ENCODE peak calls at places on chromosomes 3 and 15, in four cellular contexts. One of them, this sample, is unnamed. For H3K4me1 and H3K36me3, the result is how much of the 10 kb centered on the place peaks cover.

GRCh38 chr3:113233497-113233896 is 22.1 kb downstream of the BOC start:
- DNase-seq in sigmoid colon: no peak
- DNase-seq in right lobe of liver: no peak
- DNase-seq in adrenal gland: no peak
- DNase-seq in this sample: no peak

GRCh38 chr3:156727519-156728205 is 53.3 kb downstream of the TIPARP start:
- DNase-seq in sigmoid colon: no peak
- DNase-seq in right lobe of liver: no peak
- DNase-seq in adrenal gland: no peak
- DNase-seq in this sample: no peak

GRCh38 chr15:45180201-45180600 is 7.6 kb downstream of the SHF start:
- DNase-seq in sigmoid colon: no peak
- DNase-seq in right lobe of liver: no peak
- DNase-seq in adrenal gland: no peak
- DNase-seq in this sample: no peak

GRCh38 chr3:171810278-171811058 is at the start of gene PLD1:
- DNase-seq in sigmoid colon: peak
- DNase-seq in right lobe of liver: peak
- DNase-seq in adrenal gland: peak
- DNase-seq in this sample: no peak

GRCh38 chr3:8482960-8483665 is 18.5 kb upstream of the LMCD1 start:
- DNase-seq in sigmoid colon: peak
- DNase-seq in right lobe of liver: peak
- DNase-seq in adrenal gland: peak
- DNase-seq in this sample: peak

GRCh38 chr3:125143982-125144652 is 68.4 kb downstream of the SLC12A8 start:
- DNase-seq in sigmoid colon: peak
- DNase-seq in right lobe of liver: no peak
- DNase-seq in adrenal gland: no peak
- DNase-seq in this sample: no peak

GRCh38 chr3:29346828-29347227 is 66.0 kb downstream of the RBMS3 start:
- DNase-seq in sigmoid colon: no peak
- DNase-seq in right lobe of liver: no peak
- DNase-seq in adrenal gland: no peak
- DNase-seq in this sample: no peak

GRCh38 chr15:70566989-70567388 is 196.4 kb downstream of the UACA start:
- DNase-seq in sigmoid colon: no peak
- DNase-seq in right lobe of liver: peak
- DNase-seq in adrenal gland: no peak
- DNase-seq in this sample: no peak

GRCh38 chr3:119098620-119099222 is 47.2 kb upstream of the TEX55 start:
- DNase-seq in sigmoid colon: no peak
- DNase-seq in right lobe of liver: no peak
- DNase-seq in adrenal gland: no peak
- DNase-seq in this sample: no peak

GRCh38 chr3:190486201-190486865 is 27.6 kb upstream of the IL1RAP start:
- DNase-seq in sigmoid colon: no peak
- DNase-seq in right lobe of liver: no peak
- DNase-seq in adrenal gland: no peak
- DNase-seq in this sample: no peak

GRCh38 chr3:125141596-125142417 is 70.7 kb downstream of the SLC12A8 start:
- DNase-seq in sigmoid colon: peak
- DNase-seq in right lobe of liver: peak
- DNase-seq in adrenal gland: peak
- DNase-seq in this sample: peak

GRCh38 chr3:63625161-63625560 is 27.3 kb upstream of the SNTN start:
- DNase-seq in sigmoid colon: no peak
- DNase-seq in right lobe of liver: no peak
- DNase-seq in adrenal gland: no peak
- DNase-seq in this sample: no peak

GRCh38 chr3:186988806-186989205 is 58.5 kb downstream of the ST6GAL1 start:
- DNase-seq in sigmoid colon: no peak
- DNase-seq in right lobe of liver: no peak
- DNase-seq in adrenal gland: no peak
- DNase-seq in this sample: no peak

GRCh38 chr3:115494826-115495225 is 128.5 kb upstream of the GAP43 start:
- DNase-seq in sigmoid colon: no peak
- DNase-seq in right lobe of liver: no peak
- DNase-seq in adrenal gland: no peak
- DNase-seq in this sample: no peak

GRCh38 chr3:177015881-177016280 is 181.4 kb downstream of the TBL1XR1 start:
- DNase-seq in sigmoid colon: no peak
- DNase-seq in right lobe of liver: no peak
- DNase-seq in adrenal gland: no peak
- DNase-seq in this sample: no peak

GRCh38 chr15:101614001-101614585 is 38.1 kb downstream of the TM2D3 start:
- DNase-seq in sigmoid colon: no peak
- DNase-seq in right lobe of liver: peak
- DNase-seq in adrenal gland: no peak
- DNase-seq in this sample: no peak

GRCh38 chr3:126197854-126198584 is 17.6 kb upstream of the ALDH1L1 start:
- DNase-seq in sigmoid colon: peak
- DNase-seq in right lobe of liver: peak
- DNase-seq in adrenal gland: peak
- DNase-seq in this sample: peak

GRCh38 chr3:146577662-146578061 is 27.5 kb downstream of the PLSCR5 start:
- DNase-seq in sigmoid colon: no peak
- DNase-seq in right lobe of liver: no peak
- DNase-seq in adrenal gland: no peak
- DNase-seq in this sample: no peak

GRCh38 chr3:86416334-86416733 is 574.6 kb downstream of the VGLL3 start:
- DNase-seq in sigmoid colon: no peak
- DNase-seq in right lobe of liver: no peak
- DNase-seq in adrenal gland: no peak
- DNase-seq in this sample: no peak

GRCh38 chr3:183385698-183386590 is 42.5 kb downstream of the MCF2L2 start:
- DNase-seq in sigmoid colon: no peak
- DNase-seq in right lobe of liver: no peak
- DNase-seq in adrenal gland: peak
- DNase-seq in this sample: peak

GRCh38 chr3:14047027-14047426 is 77.6 kb downstream of the CHCHD4 start:
- DNase-seq in sigmoid colon: no peak
- DNase-seq in right lobe of liver: no peak
- DNase-seq in adrenal gland: no peak
- DNase-seq in this sample: no peak

GRCh38 chr3:89289791-89290190 is 182.4 kb downstream of the EPHA3 start:
- DNase-seq in sigmoid colon: no peak
- DNase-seq in right lobe of liver: no peak
- DNase-seq in adrenal gland: no peak
- DNase-seq in this sample: no peak

GRCh38 chr3:71504250-71505036 is 79.1 kb downstream of the FOXP1 start:
- DNase-seq in sigmoid colon: no peak
- DNase-seq in right lobe of liver: no peak
- DNase-seq in adrenal gland: no peak
- DNase-seq in this sample: no peak

GRCh38 chr3:10628902-10629700 is 123.7 kb upstream of the ATP2B2 start:
- DNase-seq in sigmoid colon: no peak
- DNase-seq in right lobe of liver: no peak
- DNase-seq in adrenal gland: no peak
- DNase-seq in this sample: no peak

GRCh38 chr3:148102156-148102555 is 595.5 kb upstream of the AGTR1 start:
- DNase-seq in sigmoid colon: no peak
- DNase-seq in right lobe of liver: no peak
- DNase-seq in adrenal gland: no peak
- DNase-seq in this sample: no peak

GRCh38 chr15:79778378-79778990 is 118.3 kb downstream of the MTHFS start:
- DNase-seq in sigmoid colon: no peak
- DNase-seq in right lobe of liver: no peak
- DNase-seq in adrenal gland: no peak
- DNase-seq in this sample: no peak

GRCh38 chr3:135887220-135887619 is 78.3 kb upstream of the PPP2R3A start:
- DNase-seq in sigmoid colon: no peak
- DNase-seq in right lobe of liver: no peak
- DNase-seq in adrenal gland: peak
- DNase-seq in this sample: no peak

GRCh38 chr3:29005862-29006261 is 275.0 kb upstream of the RBMS3 start:
- DNase-seq in sigmoid colon: no peak
- DNase-seq in right lobe of liver: no peak
- DNase-seq in adrenal gland: no peak
- DNase-seq in this sample: no peak

GRCh38 chr3:111831840-111832239 is 27.2 kb upstream of the PHLDB2 start:
- DNase-seq in sigmoid colon: no peak
- DNase-seq in right lobe of liver: no peak
- DNase-seq in adrenal gland: no peak
- DNase-seq in this sample: no peak

GRCh38 chr3:32009101-32009500 is 27.6 kb downstream of the ZNF860 start:
- DNase-seq in sigmoid colon: no peak
- DNase-seq in right lobe of liver: no peak
- DNase-seq in adrenal gland: no peak
- DNase-seq in this sample: no peak

GRCh38 chr15:37585966-37586656 is 348.3 kb upstream of the TMCO5A start:
- DNase-seq in sigmoid colon: no peak
- DNase-seq in right lobe of liver: no peak
- DNase-seq in adrenal gland: no peak
- DNase-seq in this sample: no peak

GRCh38 chr15:35325374-35325941 is 220.5 kb downstream of the DPH6 start:
- DNase-seq in sigmoid colon: no peak
- DNase-seq in right lobe of liver: no peak
- DNase-seq in adrenal gland: no peak
- DNase-seq in this sample: no peak
- H3K4me1 ChIP-seq in sigmoid colon: under half
- H3K4me1 ChIP-seq in right lobe of liver: under half
- H3K4me1 ChIP-seq in adrenal gland: under half
- H3K4me1 ChIP-seq in this sample: under half

DNA sequence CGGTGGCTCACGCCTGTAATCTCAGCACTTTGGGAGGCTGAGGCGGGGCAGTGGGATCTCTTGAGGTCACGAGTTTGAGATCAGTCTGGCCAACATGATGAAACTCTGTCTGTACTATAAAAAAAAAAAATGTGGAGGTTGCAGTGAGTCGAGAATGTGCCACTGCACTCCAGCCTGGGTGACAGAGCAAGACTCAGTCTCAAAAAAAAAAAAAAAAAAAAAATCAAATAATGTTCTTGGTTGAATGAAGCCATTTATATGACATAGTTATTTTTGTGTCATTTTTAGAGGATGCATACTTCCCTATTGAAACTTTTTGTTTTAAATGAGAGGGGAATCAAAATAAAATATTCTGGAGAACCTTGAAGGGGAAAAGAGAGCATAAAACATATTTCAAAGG is 3.1 kb downstream of the HMCES start:
- DNase-seq in sigmoid colon: no peak
- DNase-seq in right lobe of liver: no peak
- DNase-seq in adrenal gland: no peak
- DNase-seq in this sample: no peak
- H3K36me3 ChIP-seq in sigmoid colon: under half
- H3K36me3 ChIP-seq in right lobe of liver: under half
- H3K36me3 ChIP-seq in adrenal gland: under half
- H3K36me3 ChIP-seq in this sample: under half

DNA sequence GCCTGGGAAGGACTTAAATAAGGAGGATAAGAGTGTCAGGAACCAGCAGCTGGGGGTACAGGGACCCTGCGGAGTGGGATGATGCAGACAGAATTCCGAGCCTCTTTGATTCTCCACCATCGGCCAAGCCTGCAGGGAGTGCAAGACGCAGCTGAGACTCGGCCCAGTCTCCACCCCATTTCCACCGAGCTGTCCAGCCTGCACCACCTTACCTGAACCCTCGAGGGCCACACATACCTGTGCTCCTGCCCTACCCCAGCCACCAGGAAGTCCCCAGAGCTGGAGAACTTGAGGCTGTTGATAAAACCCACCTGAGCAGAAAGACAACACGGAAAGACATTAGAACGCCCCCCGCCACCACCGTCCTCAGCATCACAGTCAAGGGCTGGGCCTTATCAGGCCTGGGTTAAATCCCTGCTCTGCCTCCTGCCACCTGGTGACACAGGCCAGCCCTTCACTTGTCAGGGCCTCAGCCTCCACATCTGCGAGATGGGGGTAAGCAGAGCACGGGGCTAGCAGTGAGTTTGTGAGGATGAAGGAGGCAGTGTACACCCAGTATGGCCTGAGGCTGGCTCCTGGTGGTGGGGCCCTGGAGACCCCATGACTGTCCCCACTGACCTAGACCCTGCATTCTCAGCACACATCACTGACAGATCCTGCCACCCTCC is 8.1 kb downstream of the RRP9 start:
- DNase-seq in sigmoid colon: peak
- DNase-seq in right lobe of liver: peak
- DNase-seq in adrenal gland: no peak
- DNase-seq in this sample: no peak
- TF ChIP-seq POLR2A in sigmoid colon: no peak
- TF ChIP-seq POLR2A in right lobe of liver: no peak
- TF ChIP-seq POLR2A in adrenal gland: no peak
- TF ChIP-seq POLR2A in this sample: no peak

GRCh38 chr3:50630394-50630793 is 13.4 kb downstream of the MAPKAPK3 start:
- DNase-seq in sigmoid colon: no peak
- DNase-seq in right lobe of liver: no peak
- DNase-seq in adrenal gland: no peak
- DNase-seq in this sample: no peak

GRCh38 chr3:50633233-50633795 is 16.4 kb downstream of the MAPKAPK3 start:
- DNase-seq in sigmoid colon: no peak
- DNase-seq in right lobe of liver: no peak
- DNase-seq in adrenal gland: no peak
- DNase-seq in this sample: no peak

GRCh38 chr3:50635066-50635465 is 18.1 kb downstream of the MAPKAPK3 start:
- DNase-seq in sigmoid colon: no peak
- DNase-seq in right lobe of liver: no peak
- DNase-seq in adrenal gland: no peak
- DNase-seq in this sample: no peak

GRCh38 chr3:50630916-50631315 is 14.0 kb downstream of the MAPKAPK3 start:
- DNase-seq in sigmoid colon: no peak
- DNase-seq in right lobe of liver: no peak
- DNase-seq in adrenal gland: no peak
- DNase-seq in this sample: no peak

GRCh38 chr3:50632450-50632849 is 15.5 kb downstream of the MAPKAPK3 start:
- DNase-seq in sigmoid colon: no peak
- DNase-seq in right lobe of liver: no peak
- DNase-seq in adrenal gland: no peak
- DNase-seq in this sample: no peak
- H3K4me1 ChIP-seq in sigmoid colon: under half
- H3K4me1 ChIP-seq in right lobe of liver: under half
- H3K4me1 ChIP-seq in adrenal gland: under half
- H3K4me1 ChIP-seq in this sample: under half

DNA sequence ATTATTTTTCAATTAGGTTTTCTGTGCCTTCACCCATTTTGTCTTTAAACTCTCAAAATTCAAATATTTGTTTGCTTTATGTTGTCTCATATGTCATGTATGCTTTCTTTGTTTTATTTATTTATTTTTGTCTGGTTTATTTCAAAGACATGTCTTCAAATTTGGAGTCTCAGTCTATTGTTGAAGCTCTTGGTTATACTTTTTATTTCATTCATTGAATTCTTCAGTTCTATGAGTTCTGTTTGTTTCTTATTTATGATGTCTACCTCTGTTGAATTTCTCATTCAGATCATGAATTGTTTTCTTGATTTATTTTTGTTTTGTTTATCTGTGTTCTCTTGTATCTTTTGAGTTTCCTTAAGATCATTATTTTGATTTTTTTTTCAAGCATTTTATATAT is 55.6 kb downstream of the AP4E1 start:
- DNase-seq in sigmoid colon: no peak
- DNase-seq in right lobe of liver: no peak
- DNase-seq in adrenal gland: no peak
- DNase-seq in this sample: no peak
- H3K36me3 ChIP-seq in sigmoid colon: under half
- H3K36me3 ChIP-seq in right lobe of liver: under half
- H3K36me3 ChIP-seq in adrenal gland: under half
- H3K36me3 ChIP-seq in this sample: under half